ENCODE peak calls at places on chromosomes 11 and 22, in eight cellular contexts. X, U, E, Z, F, H, N and R are unnamed samples.

GRCh38 chr11:118437736-118438125 is 1.4 kb downstream of the KMT2A start:
- DNase-seq in X (no peak), U (no peak), E (peak; percentile 85), Z (no peak), F (peak; percentile 55), H (no peak), N (peak; percentile 83), R (peak; percentile 61)

GRCh38 chr11:71153005-71153395 is 99.4 kb downstream of the SHANK2 start:
- DNase-seq in X (no peak), U (peak; percentile 66), E (peak; percentile 74), Z (no peak), F (peak; percentile 67), H (no peak), N (no peak), R (peak; percentile 63)

GRCh38 chr11:94650756-94651155 is 83.6 kb downstream of the PIWIL4 start:
- DNase-seq in X (no peak), U (peak; percentile 49), E (no peak), Z (peak; percentile 72), F (peak; percentile 97), H (no peak), N (no peak), R (peak; percentile 51)

GRCh38 chr11:28303477-28304191 is 195.4 kb downstream of the METTL15 start:
- DNase-seq in X (no peak), U (no peak), E (no peak), Z (no peak), F (no peak), H (no peak), N (no peak), R (no peak)

GRCh38 chr22:36595968-36596367 is 67.0 kb upstream of the EIF3D start:
- DNase-seq in X (no peak), U (peak; percentile 34), E (no peak), Z (no peak), F (no peak), H (no peak), N (no peak), R (no peak)

GRCh38 chr11:65180877-65181568 is 705 bp upstream of the CAPN1 start:
- DNase-seq in X (no peak), U (peak; percentile 94), E (peak; percentile 92), Z (peak; percentile 69), F (peak; percentile 79), H (no peak), N (peak; percentile 91), R (peak; percentile 67)

GRCh38 chr22:50699754-50700386 is 27.2 kb downstream of the SHANK3 start:
- DNase-seq in X (peak; percentile 46), U (peak; percentile 79), E (peak; percentile 84), Z (no peak), F (no peak), H (no peak), N (peak; percentile 66), R (peak; percentile 71)

GRCh38 chr11:16082532-16083055 is 273.8 kb downstream of the SOX6 start:
- DNase-seq in X (no peak), U (no peak), E (no peak), Z (no peak), F (no peak), H (no peak), N (no peak), R (no peak)

GRCh38 chr11:76232026-76232665 is 25.8 kb upstream of the WNT11 start:
- DNase-seq in X (no peak), U (no peak), E (no peak), Z (no peak), F (no peak), H (no peak), N (no peak), R (no peak)

GRCh38 chr11:74670171-74670570 is 61.1 kb downstream of the CHRDL2 start:
- DNase-seq in X (no peak), U (peak; percentile 29), E (no peak), Z (no peak), F (no peak), H (no peak), N (no peak), R (no peak)

GRCh38 chr22:23742505-23743264 is 8.2 kb downstream of the ZNF70 start:
- DNase-seq in X (no peak), U (no peak), E (no peak), Z (peak; percentile 62), F (no peak), H (no peak), N (no peak), R (no peak)

GRCh38 chr11:12235549-12235944 is 125.2 kb downstream of the MICAL2 start:
- DNase-seq in X (no peak), U (peak; percentile 67), E (no peak), Z (no peak), F (peak; percentile 42), H (no peak), N (no peak), R (no peak)

GRCh38 chr11:115678942-115679341 is 174.7 kb upstream of the CADM1 start:
- DNase-seq in X (no peak), U (peak; percentile 92), E (peak; percentile 53), Z (peak; percentile 35), F (no peak), H (no peak), N (no peak), R (no peak)
- TF ChIP-seq CTCF in X (no peak), U (peak; percentile 80), E (no peak), Z (peak; percentile 12), F (no peak), H (no peak), N (no peak), R (no peak)

GRCh38 chr11:79159657-79160450 is 281.0 kb downstream of the TENM4 start:
- DNase-seq in X (no peak), U (no peak), E (peak; percentile 34), Z (no peak), F (peak; percentile 24), H (no peak), N (no peak), R (no peak)
- TF ChIP-seq CTCF in X (peak; percentile 73), U (peak; percentile 59), E (no peak), Z (no peak), F (no peak), H (peak; percentile 32), N (no peak), R (no peak)

GRCh38 chr11:61972796-61973602 is 5.6 kb upstream of the FTH1 start:
- DNase-seq in X (no peak), U (peak; percentile 46), E (peak; percentile 87), Z (no peak), F (peak; percentile 85), H (no peak), N (peak; percentile 71), R (peak; percentile 30)
- TF ChIP-seq CTCF in X (no peak), U (no peak), E (no peak), Z (no peak), F (no peak), H (no peak), N (no peak), R (no peak)

GRCh38 chr11:110711776-110712642 is at the start of gene ARHGAP20:
- DNase-seq in X (peak; percentile 86), U (peak; percentile 91), E (peak; percentile 93), Z (peak; percentile 77), F (peak; percentile 90), H (no peak), N (peak; percentile 92), R (peak; percentile 83)
- TF ChIP-seq CTCF in X (peak; percentile 25), U (peak; percentile 23), E (no peak), Z (no peak), F (no peak), H (no peak), N (no peak), R (no peak)

GRCh38 chr22:42794551-42795510 is 62.2 kb downstream of the ARFGAP3 start:
- DNase-seq in X (no peak), U (peak; percentile 76), E (peak; percentile 76), Z (no peak), F (peak; percentile 33), H (no peak), N (peak; percentile 80), R (no peak)
- TF ChIP-seq CTCF in X (peak; percentile 40), U (peak; percentile 68), E (no peak), Z (no peak), F (no peak), H (no peak), N (no peak), R (no peak)

DNA sequence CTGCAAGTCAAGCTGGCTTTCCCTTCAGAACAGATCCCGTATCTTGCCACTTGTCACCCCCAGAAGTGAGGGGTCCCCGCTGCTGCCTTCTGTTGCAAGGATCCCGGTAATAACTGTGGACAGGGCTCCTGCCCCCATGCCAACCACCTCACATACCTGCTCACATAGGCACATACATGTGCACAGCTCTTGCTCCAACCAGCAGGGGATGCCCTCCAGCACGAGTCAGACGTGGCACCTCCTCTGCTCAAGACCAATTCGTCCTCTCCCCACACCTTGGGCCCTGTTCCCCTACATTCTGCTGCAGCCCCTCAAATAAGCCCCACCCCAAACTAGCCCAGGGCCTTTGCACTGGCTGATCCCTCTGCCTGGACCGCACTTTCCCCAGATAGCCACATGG is 163.3 kb downstream of the CRYBB2 start:
- DNase-seq in X (no peak), U (no peak), E (no peak), Z (no peak), F (no peak), H (no peak), N (no peak), R (no peak)
- TF ChIP-seq CTCF in X (peak; percentile 39), U (peak; percentile 46), E (no peak), Z (no peak), F (peak; percentile 4), H (no peak), N (no peak), R (peak; percentile 46)